ENCODE peak calls at places on chromosomes 11 and 22, in four cellular contexts. T is ELF-1; P is HEK293T; X is activated CD4-positive, alpha-beta T cell treated with anti-CD3 and anti-CD28 coated beads for 36 hours. A is an unnamed sample.

GRCh38 chr11:2591805-2592204 is 108.0 kb downstream of the KCNQ1OT1 start:
- DNase-seq in P (peak), T (no peak), X (no peak), A (no peak)

GRCh38 chr11:28969832-28970231 is 861.6 kb downstream of the METTL15 start:
- DNase-seq in P (no peak), T (no peak), X (no peak), A (no peak)

GRCh38 chr11:45259607-45260006 is 26.5 kb downstream of the SYT13 start:
- DNase-seq in P (no peak), T (no peak), X (no peak), A (no peak)

GRCh38 chr11:96014234-96014633 is 90.3 kb upstream of the MTMR2 start:
- DNase-seq in T (no peak), X (peak), P (no peak), A (no peak)

GRCh38 chr11:1224109-1224485 is 1.2 kb downstream of the MUC5B start:
- DNase-seq in T (peak), X (peak), P (no peak), A (no peak)

GRCh38 chr22:35352214-35353111 is 28.4 kb upstream of the HMOX1 start:
- DNase-seq in P (no peak), T (peak), X (peak), A (no peak)

GRCh38 chr11:65791719-65792213 is 4.9 kb downstream of the OVOL1 start:
- DNase-seq in X (no peak), T (no peak), P (no peak), A (no peak)

GRCh38 chr22:28909375-28909774 is 26.0 kb downstream of the ZNRF3 start:
- DNase-seq in T (no peak), P (no peak), X (peak), A (no peak)

GRCh38 chr11:73980001-73980960 is 2.4 kb downstream of the UCP2 start:
- DNase-seq in P (no peak), T (no peak), X (peak), A (no peak)

GRCh38 chr11:129880311-129880710 is 15.1 kb downstream of the NFRKB start:
- DNase-seq in X (no peak), P (no peak), T (no peak), A (no peak)

GRCh38 chr11:3022300-3022967 is 30.3 kb upstream of the NAP1L4 start:
- DNase-seq in T (no peak), X (no peak), P (no peak), A (no peak)

GRCh38 chr22:22103078-22103593 is 120.5 kb upstream of the TOP3B start:
- DNase-seq in T (peak), P (peak), X (peak), A (no peak)

A was measured in NCI-H460.